ENCODE peak calls at places on chromosome 21, in five cellular contexts. R is Daoy, U is hypothalamus, B is HL-60, K is fibroblast of mammary gland. L is an unnamed sample.

GRCh38 chr21:14753466-14754258 is 207.5 kb upstream of the SAMSN1 start:
- DNase-seq in R (no peak), U (no peak), B (no peak), K (no peak), L (no peak)

GRCh38 chr21:38989745-38990423 is 184.2 kb downstream of the ETS2 start:
- DNase-seq in R (peak; percentile 87), U (no peak), B (no peak), K (peak; percentile 92), L (no peak)

GRCh38 chr21:17697474-17697873 is 84.8 kb upstream of the BTG3 start:
- DNase-seq in R (no peak), U (no peak), B (peak; percentile 2), K (no peak), L (no peak)

GRCh38 chr21:46439906-46440305 is 18.8 kb upstream of the DIP2A start:
- DNase-seq in R (no peak), U (no peak), B (no peak), K (no peak), L (no peak)

GRCh38 chr21:29477347-29477746 is 178.6 kb downstream of the BACH1 start:
- DNase-seq in R (no peak), U (no peak), B (no peak), K (no peak), L (no peak)

GRCh38 chr21:20644552-20644951 is 353.7 kb upstream of the NCAM2 start:
- DNase-seq in R (no peak), U (no peak), B (no peak), K (no peak), L (no peak)

GRCh38 chr21:40587786-40588353 is 259.1 kb downstream of the DSCAM start:
- DNase-seq in R (peak; percentile 25), U (no peak), B (no peak), K (no peak), L (no peak)

GRCh38 chr21:16773206-16773605 is 739.6 kb upstream of the CXADR start:
- DNase-seq in R (no peak), U (no peak), B (no peak), K (no peak), L (no peak)

GRCh38 chr21:31557956-31558838 is 101.3 kb upstream of the SOD1 start:
- DNase-seq in R (peak; percentile 60), U (peak; percentile 57), B (no peak), K (no peak), L (peak; percentile 18)

GRCh38 chr21:44513389-44514217 is 26.4 kb downstream of the KRTAP10-1 start:
- DNase-seq in R (peak; percentile 34), U (no peak), B (no peak), K (no peak), L (no peak)

GRCh38 chr21:42461881-42462877 is 33.8 kb downstream of the RSPH1 start:
- DNase-seq in R (no peak), U (no peak), B (peak; percentile 39), K (no peak), L (no peak)

GRCh38 chr21:42201615-42202161 is 17.3 kb upstream of the ABCG1 start:
- DNase-seq in R (no peak), U (no peak), B (no peak), K (no peak), L (no peak)

GRCh38 chr21:46325073-46325912 is 1.3 kb downstream of the PCNT start:
- DNase-seq in R (peak; percentile 75), U (peak; percentile 18), B (peak; percentile 63), K (peak; percentile 40), L (peak; percentile 14)

GRCh38 chr21:29182674-29183073 is 52.2 kb downstream of the MAP3K7CL start:
- DNase-seq in R (no peak), U (no peak), B (no peak), K (no peak), L (no peak)

GRCh38 chr21:17386498-17386897 is 126.3 kb upstream of the CXADR start:
- DNase-seq in R (no peak), U (no peak), B (no peak), K (no peak), L (no peak)

GRCh38 chr21:42672699-42673458 is 19.5 kb downstream of the PDE9A start:
- DNase-seq in R (peak; percentile 97), U (no peak), B (no peak), K (peak; percentile 77), L (no peak)

GRCh38 chr21:14725219-14725618 is 179.1 kb upstream of the SAMSN1 start:
- DNase-seq in R (no peak), U (no peak), B (no peak), K (no peak), L (no peak)